ENCODE peak calls at places on chromosomes 16 and 17, in seven cellular contexts. A is AG04449, P is neural crest cell, K is IMR-90, T is GM06990, F is AG10803, V is RWPE1. X is an unnamed sample.

GRCh38 chr17:81708739-81709185 is 3.3 kb upstream of the SLC25A10 start:
- DNase-seq in P (no peak), V (no peak), T (peak; percentile 26), F (no peak), K (no peak), A (no peak), X (no peak)

GRCh38 chr17:1315409-1315808 is 35.9 kb downstream of the TRARG1 start:
- DNase-seq in V (no peak), K (no peak), A (no peak), T (no peak), P (no peak), F (no peak), X (no peak)

GRCh38 chr17:36808181-36808661 is 129.1 kb upstream of the LHX1 start:
- DNase-seq in F (peak; percentile 2), V (peak; percentile 18), K (no peak), T (no peak), A (no peak), P (peak; percentile 33), X (no peak)

GRCh38 chr17:5281814-5282638 is at the start of gene RABEP1:
- DNase-seq in V (peak; percentile 83), T (peak; percentile 89), A (peak; percentile 23), K (peak; percentile 88), P (peak; percentile 94), F (peak; percentile 91), X (peak; percentile 83)

GRCh38 chr16:11903906-11904305 is 11.8 kb downstream of the GSPT1 start:
- DNase-seq in V (no peak), A (no peak), K (no peak), F (no peak), P (no peak), T (no peak), X (no peak)

GRCh38 chr17:1087381-1088241 is 90.7 kb downstream of the TIMM22 start:
- DNase-seq in P (peak; percentile 22), F (peak; percentile 41), V (peak; percentile 78), K (no peak), A (no peak), T (no peak), X (no peak)

GRCh38 chr17:16478693-16479092 is 13.3 kb downstream of the LRRC75A start:
- DNase-seq in V (no peak), F (peak; percentile 40), P (no peak), A (no peak), K (no peak), T (no peak), X (no peak)

GRCh38 chr17:81652901-81653771 is 3.2 kb downstream of the PDE6G start:
- DNase-seq in F (no peak), A (no peak), T (no peak), P (no peak), V (no peak), K (no peak), X (no peak)

GRCh38 chr16:28321700-28322411 is 29.5 kb downstream of the SBK1 start:
- DNase-seq in F (peak; percentile 7), A (no peak), V (peak; percentile 34), P (peak; percentile 66), T (no peak), K (peak; percentile 9), X (no peak)

GRCh38 chr16:85386467-85387170 is 226.5 kb upstream of the GSE1 start:
- DNase-seq in T (no peak), P (no peak), V (no peak), K (no peak), A (no peak), F (no peak), X (no peak)

GRCh38 chr17:614637-615546 is 99.7 kb downstream of the VPS53 start:
- DNase-seq in P (no peak), T (no peak), A (no peak), K (peak; percentile 72), F (no peak), V (peak; percentile 23), X (no peak)

GRCh38 chr17:63595132-63595531 is 5.6 kb upstream of the TACO1 start:
- DNase-seq in T (no peak), K (no peak), A (no peak), F (no peak), P (no peak), V (no peak), X (no peak)

GRCh38 chr17:78883533-78884131 is 19.4 kb downstream of the CEP295NL start:
- DNase-seq in V (peak; percentile 95), A (peak; percentile 75), F (peak; percentile 97), P (peak; percentile 62), T (no peak), K (peak; percentile 97), X (peak; percentile 88)

GRCh38 chr17:61144137-61144536 is 255.5 kb upstream of the TBX2 start:
- DNase-seq in V (no peak), P (no peak), K (no peak), A (no peak), T (no peak), F (no peak), X (no peak)

GRCh38 chr16:49519741-49520140 is 146.1 kb downstream of the C16orf78 start:
- DNase-seq in A (no peak), K (no peak), F (no peak), P (no peak), T (no peak), V (no peak), X (no peak)

GRCh38 chr17:6752068-6752909 is 3.6 kb upstream of the XAF1 start:
- DNase-seq in F (peak; percentile 100), K (peak; percentile 99), T (no peak), P (no peak), A (peak; percentile 100), V (peak; percentile 80), X (no peak)

GRCh38 chr16:84844561-84845495 is 25.0 kb downstream of the CRISPLD2 start:
- DNase-seq in P (no peak), F (no peak), K (no peak), V (no peak), T (no peak), A (no peak), X (no peak)

DNA sequence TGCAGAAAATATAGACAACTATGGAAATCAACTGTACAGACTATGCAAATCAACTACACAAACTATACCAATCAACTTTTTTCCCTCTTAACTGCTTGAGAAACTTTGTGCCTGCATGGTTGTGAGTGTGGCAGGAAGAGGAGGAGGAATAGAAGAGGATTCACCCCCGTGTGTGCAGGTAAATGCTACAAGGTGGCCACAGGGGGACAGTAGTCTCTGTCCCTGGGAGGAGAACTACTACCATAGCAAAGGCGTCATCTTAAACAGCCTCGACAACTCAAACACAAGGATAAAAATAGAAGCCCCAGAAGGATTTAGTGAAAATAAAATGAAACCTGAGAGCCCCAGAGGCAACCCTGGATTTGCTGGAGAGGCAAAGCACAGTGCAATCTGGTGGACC is 199.6 kb upstream of the DYNLRB2 start:
- DNase-seq in F (no peak), A (no peak), T (no peak), P (no peak), V (no peak), K (no peak), X (no peak)
- TF ChIP-seq CTCF in F (no peak), A (no peak), T (no peak), P (peak; percentile 23), V (no peak), K (no peak), X (no peak)

DNA sequence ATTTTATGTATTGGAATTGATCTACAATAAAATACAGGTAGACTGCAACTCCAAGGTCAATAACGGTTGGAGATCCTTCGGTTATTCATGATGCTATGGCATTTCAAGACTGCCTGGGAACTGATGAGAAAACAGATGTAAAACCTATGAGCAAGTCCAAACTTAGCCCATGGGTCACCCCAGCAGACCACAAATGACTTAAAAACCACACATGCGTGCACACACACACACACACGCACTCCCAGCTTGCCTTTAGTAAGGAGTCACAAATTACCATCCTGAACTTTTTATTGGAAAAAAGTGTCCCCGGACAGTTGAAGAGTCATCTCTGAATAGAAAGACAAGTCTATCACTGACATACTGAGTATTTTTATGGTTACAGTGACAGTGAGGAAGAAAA is 26.7 kb downstream of the TRIM25 start:
- DNase-seq in A (no peak), V (no peak), T (no peak), P (no peak), F (peak; percentile 12), K (peak; percentile 14), X (no peak)
- TF ChIP-seq CTCF in A (no peak), V (no peak), T (no peak), P (no peak), F (no peak), K (no peak), X (no peak)

GRCh38 chr17:68097161-68097805 is 61.7 kb downstream of the KPNA2 start:
- DNase-seq in V (no peak), F (no peak), T (no peak), A (no peak), K (peak; percentile 26), P (no peak), X (peak; percentile 66)
- TF ChIP-seq CTCF in V (no peak), F (no peak), T (no peak), A (no peak), K (no peak), P (no peak), X (no peak)

GRCh38 chr17:68613739-68614298 is 12.7 kb upstream of the FAM20A start:
- DNase-seq in K (no peak), V (no peak), T (peak; percentile 20), A (no peak), P (peak; percentile 51), F (peak; percentile 55), X (no peak)
- TF ChIP-seq CTCF in K (peak; percentile 20), V (peak; percentile 64), T (peak; percentile 82), A (peak; percentile 33), P (peak; percentile 54), F (peak; percentile 80), X (no peak)

DNA sequence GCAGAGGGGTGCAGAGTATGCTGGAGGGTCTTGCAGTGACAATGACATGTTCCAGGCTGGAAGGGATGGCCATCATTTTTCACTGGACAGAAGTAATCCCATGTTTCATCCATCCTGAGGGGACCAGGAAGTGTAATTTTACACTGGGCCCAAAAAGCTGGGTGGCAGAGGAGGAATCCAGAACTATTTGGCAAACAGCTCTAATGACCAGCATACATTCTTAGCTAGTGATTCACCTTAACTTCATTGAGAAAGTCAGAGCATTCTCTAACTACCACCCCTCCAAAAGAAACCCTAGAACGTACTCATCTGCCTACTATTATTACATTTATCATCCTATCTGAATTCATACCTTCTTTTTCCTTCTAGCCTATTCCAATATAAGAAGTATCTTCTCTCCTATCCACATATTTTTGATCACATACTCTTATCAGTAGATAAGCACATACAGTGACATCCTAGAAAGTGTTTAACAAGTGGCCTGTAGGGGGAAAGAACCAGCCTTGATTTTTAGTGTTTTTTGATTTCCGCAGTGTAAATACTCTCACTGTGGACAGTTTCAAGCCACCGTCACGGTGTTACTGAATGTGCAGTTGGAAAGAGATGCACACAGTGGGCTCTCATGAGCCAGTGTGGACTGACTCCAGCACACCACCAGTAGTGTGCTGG is 118.1 kb downstream of the FTO start:
- DNase-seq in F (peak; percentile 90), V (peak; percentile 68), K (peak; percentile 80), A (peak; percentile 65), P (no peak), T (no peak), X (no peak)
- TF ChIP-seq CTCF in F (peak; percentile 38), V (no peak), K (no peak), A (no peak), P (peak; percentile 36), T (no peak), X (no peak)

GRCh38 chr16:22055881-22056280 is 36.5 kb upstream of the VWA3A start:
- DNase-seq in A (no peak), T (no peak), P (no peak), K (no peak), F (no peak), V (no peak), X (no peak)
- TF ChIP-seq CTCF in A (no peak), T (no peak), P (peak; percentile 41), K (no peak), F (no peak), V (no peak), X (no peak)